ENCODE peak calls at places on chromosomes 12 and 14, in seven cellular contexts. A is cerebellar cortex; M is non-pigmented ciliary epithelial cell; E is GM03348; P is right atrium auricular region; T is uterus; K is CD8-positive, alpha-beta T cell. R is an unnamed sample.

GRCh38 chr14:60515244-60515695 is 6.3 kb downstream of the SIX6 start:
- DNase-seq in A (no peak), M (no peak), E (peak), P (no peak), T (no peak), K (no peak), R (no peak)

GRCh38 chr14:92960706-92961566 is 38.0 kb downstream of the CHGA start:
- DNase-seq in A (no peak), M (peak), E (peak), P (no peak), T (no peak), K (no peak), R (no peak)

GRCh38 chr12:26704684-26705475 is 128.1 kb downstream of the ITPR2 start:
- DNase-seq in A (peak), M (no peak), E (peak), P (no peak), T (no peak), K (no peak), R (no peak)

GRCh38 chr12:97452839-97453238 is 9.8 kb upstream of the RMST start:
- DNase-seq in A (no peak), M (no peak), E (no peak), P (no peak), T (no peak), K (no peak), R (no peak)

GRCh38 chr14:93286212-93286890 is 46.5 kb downstream of the BTBD7 start:
- DNase-seq in A (no peak), M (no peak), E (peak), P (no peak), T (no peak), K (no peak), R (no peak)

GRCh38 chr12:14278294-14278953 is 87.1 kb upstream of the ATF7IP start:
- DNase-seq in A (no peak), M (no peak), E (no peak), P (no peak), T (no peak), K (no peak), R (no peak)

GRCh38 chr12:19573866-19574265 is 134.6 kb downstream of the AEBP2 start:
- DNase-seq in A (no peak), M (no peak), E (no peak), P (no peak), T (no peak), K (no peak), R (no peak)

GRCh38 chr14:86714575-86714974 is 1184.6 kb downstream of the FLRT2 start:
- DNase-seq in A (no peak), M (no peak), E (no peak), P (no peak), T (no peak), K (no peak), R (no peak)

GRCh38 chr14:101491841-101492240 is 69.5 kb upstream of the DIO3 start:
- DNase-seq in A (no peak), M (no peak), E (no peak), P (no peak), T (peak), K (no peak), R (peak)

GRCh38 chr12:92764820-92765219 is 62.0 kb downstream of the PLEKHG7 start:
- DNase-seq in A (no peak), M (no peak), E (no peak), P (no peak), T (no peak), K (no peak), R (no peak)

GRCh38 chr12:108468149-108468968 is 46.7 kb upstream of the FICD start:
- DNase-seq in A (peak), M (no peak), E (peak), P (no peak), T (no peak), K (no peak), R (no peak)

GRCh38 chr14:27389402-27389801 is 791.6 kb upstream of the NOVA1 start:
- DNase-seq in A (no peak), M (no peak), E (no peak), P (no peak), T (no peak), K (no peak), R (no peak)

GRCh38 chr14:29743566-29743965 is 184.1 kb downstream of the PRKD1 start:
- DNase-seq in A (no peak), M (no peak), E (no peak), P (no peak), T (peak), K (no peak), R (no peak)

GRCh38 chr12:114676142-114676741 is 7.7 kb downstream of the TBX3 start:
- DNase-seq in A (no peak), M (no peak), E (no peak), P (no peak), T (no peak), K (no peak), R (no peak)

GRCh38 chr14:64612021-64612380 is 62.2 kb downstream of the PPP1R36 start:
- DNase-seq in A (no peak), M (peak), E (peak), P (no peak), T (no peak), K (no peak), R (no peak)

GRCh38 chr12:4745249-4745648 is 25.0 kb downstream of the GALNT8 start:
- DNase-seq in A (no peak), M (no peak), E (no peak), P (no peak), T (no peak), K (no peak), R (no peak)

GRCh38 chr14:75497191-75497590 is 25.1 kb upstream of the BATF start:
- DNase-seq in A (no peak), M (no peak), E (no peak), P (no peak), T (no peak), K (peak), R (no peak)

GRCh38 chr14:26730929-26731618 is 133.2 kb upstream of the NOVA1 start:
- DNase-seq in A (peak), M (no peak), E (peak), P (no peak), T (no peak), K (no peak), R (no peak)

GRCh38 chr14:43579743-43580142 is 927.3 kb downstream of the FSCB start:
- DNase-seq in A (no peak), M (no peak), E (no peak), P (no peak), T (no peak), K (no peak), R (no peak)

GRCh38 chr14:42002139-42002538 is 395.5 kb downstream of the LRFN5 start:
- DNase-seq in A (no peak), M (no peak), E (no peak), P (no peak), T (no peak), K (no peak), R (no peak)

GRCh38 chr12:72549184-72549583 is 277.0 kb downstream of the TRHDE start:
- DNase-seq in A (no peak), M (no peak), E (no peak), P (no peak), T (no peak), K (no peak), R (no peak)

GRCh38 chr12:50117057-50117622 is 5.1 kb downstream of the COX14 start:
- DNase-seq in A (no peak), M (no peak), E (no peak), P (no peak), T (no peak), K (no peak), R (peak)

GRCh38 chr14:105030836-105031396 is 10.0 kb upstream of the CDCA4 start:
- DNase-seq in A (no peak), M (no peak), E (no peak), P (no peak), T (no peak), K (no peak), R (no peak)

GRCh38 chr12:46553911-46554310 is 181.3 kb upstream of the SLC38A2 start:
- DNase-seq in A (no peak), M (no peak), E (no peak), P (no peak), T (no peak), K (no peak), R (no peak)

GRCh38 chr14:71232506-71232905 is 325.2 kb downstream of the PCNX1 start:
- DNase-seq in A (no peak), M (no peak), E (no peak), P (no peak), T (no peak), K (no peak), R (no peak)

GRCh38 chr12:127635838-127636237 is 631.1 kb upstream of the TMEM132C start:
- DNase-seq in A (no peak), M (no peak), E (no peak), P (no peak), T (no peak), K (no peak), R (no peak)

GRCh38 chr12:114678028-114678427 is 5.9 kb downstream of the TBX3 start:
- DNase-seq in A (no peak), M (no peak), E (no peak), P (no peak), T (no peak), K (no peak), R (no peak)

GRCh38 chr14:30940886-30941285 is 66.5 kb downstream of the COCH start:
- DNase-seq in A (no peak), M (no peak), E (no peak), P (no peak), T (no peak), K (no peak), R (no peak)

GRCh38 chr12:6113691-6114475 is 10.6 kb downstream of the VWF start:
- DNase-seq in A (no peak), M (no peak), E (no peak), P (no peak), T (no peak), K (no peak), R (no peak)

GRCh38 chr12:105455250-105455649 is 124.8 kb downstream of the C12orf75 start:
- DNase-seq in A (no peak), M (no peak), E (no peak), P (no peak), T (no peak), K (no peak), R (no peak)

GRCh38 chr14:90644882-90645281 is 171.3 kb downstream of the TTC7B start:
- DNase-seq in A (no peak), M (no peak), E (peak), P (peak), T (peak), K (no peak), R (no peak)

GRCh38 chr12:47817272-47818006 is 2.3 kb downstream of the HDAC7 start:
- DNase-seq in A (no peak), M (no peak), E (peak), P (no peak), T (no peak), K (no peak), R (no peak)

GRCh38 chr12:120571299-120571698 is 9.9 kb downstream of the POP5 start:
- DNase-seq in A (no peak), M (no peak), E (no peak), P (no peak), T (no peak), K (no peak), R (no peak)

GRCh38 chr12:104290320-104290719 is 13.2 kb upstream of the EID3 start:
- DNase-seq in A (no peak), M (no peak), E (no peak), P (no peak), T (no peak), K (no peak), R (no peak)

GRCh38 chr12:101634724-101635123 is 40.0 kb downstream of the MYBPC1 start:
- DNase-seq in A (no peak), M (no peak), E (no peak), P (no peak), T (no peak), K (no peak), R (no peak)

GRCh38 chr12:116318738-116319050 is 41.2 kb upstream of the MED13L start:
- DNase-seq in A (no peak), M (no peak), E (no peak), P (no peak), T (peak), K (no peak), R (no peak)

GRCh38 chr14:68143341-68143807 is 323.8 kb downstream of the RAD51B start:
- DNase-seq in A (no peak), M (no peak), E (peak), P (peak), T (peak), K (no peak), R (peak)

GRCh38 chr12:12985817-12986408 is 14.2 kb downstream of the HEBP1 start:
- DNase-seq in A (peak), M (no peak), E (peak), P (no peak), T (no peak), K (no peak), R (no peak)

R was measured in cardiac septum.